ENCODE peak calls at places on chromosomes 13 and 19, in four cellular contexts. U, K, V and E are unnamed samples.
A peak's percentile ranks its signal among the peaks of the same experiment; 100 is the strongest.

GRCh38 chr19:8517551-8518442 is 3.8 kb upstream of the ZNF414 start:
- DNase-seq in U (peak; percentile 80), K (peak; percentile 37), V (no peak), E (peak; percentile 84)

GRCh38 chr19:38742296-38742695 is 2.0 kb downstream of the CAPN12 start:
- DNase-seq in U (no peak), K (no peak), V (no peak), E (no peak)

GRCh38 chr19:46366620-46367277 is 19.9 kb downstream of the PPP5C start:
- DNase-seq in U (no peak), K (no peak), V (no peak), E (no peak)

GRCh38 chr19:17328517-17329060 is 6.1 kb downstream of the ANO8 start:
- DNase-seq in U (no peak), K (peak; percentile 47), V (no peak), E (no peak)

GRCh38 chr13:36158606-36159005 is 27.4 kb upstream of the DCLK1 start:
- DNase-seq in U (no peak), K (no peak), V (no peak), E (no peak)

GRCh38 chr13:101875717-101876393 is 423.4 kb downstream of the ITGBL1 start:
- DNase-seq in U (no peak), K (no peak), V (no peak), E (peak; percentile 15)

GRCh38 chr13:95497307-95497943 is 55.1 kb upstream of the CLDN10 start:
- DNase-seq in U (no peak), K (no peak), V (no peak), E (no peak)

GRCh38 chr19:41957838-41958366 is 1.2 kb downstream of the RABAC1 start:
- DNase-seq in U (peak; percentile 87), K (no peak), V (peak; percentile 80), E (peak; percentile 79)

GRCh38 chr19:45801603-45802175 is 9.0 kb upstream of the DMWD start:
- DNase-seq in U (no peak), K (no peak), V (no peak), E (no peak)

GRCh38 chr13:35744566-35745203 is 268.2 kb upstream of the MAB21L1 start:
- DNase-seq in U (no peak), K (no peak), V (no peak), E (no peak)

GRCh38 chr19:10431254-10431942 is 11.1 kb downstream of the PDE4A start:
- DNase-seq in U (peak; percentile 80), K (peak; percentile 34), V (no peak), E (peak; percentile 40)

GRCh38 chr19:47778954-47779351 is 450 bp downstream of the SELENOW start:
- DNase-seq in U (peak; percentile 59), K (no peak), V (no peak), E (peak; percentile 31)

GRCh38 chr19:51547397-51548212 is 16.1 kb upstream of the SIGLEC6 start:
- DNase-seq in U (no peak), K (no peak), V (no peak), E (no peak)

GRCh38 chr13:76421011-76421410 is 465.2 kb downstream of the KCTD12 start:
- DNase-seq in U (no peak), K (no peak), V (no peak), E (no peak)

GRCh38 chr19:43616954-43617353 is 2.5 kb downstream of the ZNF428 start:
- DNase-seq in U (no peak), K (no peak), V (no peak), E (no peak)

GRCh38 chr13:19596960-19597361 is 35.6 kb upstream of the TPTE2 start:
- DNase-seq in U (no peak), K (no peak), V (no peak), E (no peak)

GRCh38 chr13:40390290-40391008 is 276.0 kb downstream of the FOXO1 start:
- DNase-seq in U (no peak), K (no peak), V (no peak), E (no peak)